ENCODE peak calls at places on chromosome 1, in ten cellular contexts. Z is SK-N-SH, O is HCT116, E is stomach, F is breast epithelium, N is endothelial cell of umbilical vein, Y is prostate gland, Q is H1, L is esophagus muscularis mucosa, J is K562. B is an unnamed sample.

GRCh38 chr1:198936371-198937083 is 297.7 kb downstream of the PTPRC start:
- DNase-seq in Z (no peak), O (no peak), E (no peak), F (no peak), N (peak; percentile 72), Y (no peak), Q (no peak), L (no peak), J (no peak), B (no peak)

GRCh38 chr1:117093091-117093534 is 28.4 kb downstream of the TRIM45 start:
- DNase-seq in Z (no peak), O (no peak), E (peak; percentile 31), F (no peak), N (peak; percentile 96), Y (no peak), Q (no peak), L (no peak), J (peak; percentile 35), B (no peak)

GRCh38 chr1:70887936-70888335 is 159.7 kb downstream of the PTGER3 start:
- DNase-seq in Z (no peak), O (no peak), E (no peak), F (no peak), N (no peak), Y (no peak), Q (no peak), L (no peak), J (no peak), B (no peak)

GRCh38 chr1:42164551-42165420 is at the start of gene GUCA2A:
- DNase-seq in Z (no peak), O (no peak), E (no peak), F (no peak), N (no peak), Y (no peak), Q (no peak), L (no peak), J (no peak), B (no peak)

GRCh38 chr1:90045853-90046563 is 51.1 kb downstream of the ZNF326 start:
- DNase-seq in Z (peak; percentile 39), O (peak; percentile 8), E (no peak), F (no peak), N (peak; percentile 35), Y (no peak), Q (peak; percentile 66), L (no peak), J (peak; percentile 33), B (no peak)

GRCh38 chr1:243495442-243496172 is 239.8 kb downstream of the SDCCAG8 start:
- DNase-seq in Z (no peak), O (no peak), E (no peak), F (no peak), N (no peak), Y (no peak), Q (no peak), L (no peak), J (no peak), B (no peak)

GRCh38 chr1:151574575-151575529 is 34.7 kb downstream of the TUFT1 start:
- DNase-seq in Z (no peak), O (peak; percentile 51), E (peak; percentile 57), F (no peak), N (peak; percentile 12), Y (no peak), Q (no peak), L (no peak), J (peak; percentile 84), B (no peak)

GRCh38 chr1:199685369-199685768 is 342.1 kb upstream of the NR5A2 start:
- DNase-seq in Z (no peak), O (peak; percentile 74), E (no peak), F (no peak), N (peak; percentile 88), Y (no peak), Q (no peak), L (no peak), J (no peak), B (no peak)

GRCh38 chr1:228242313-228242864 is 34.5 kb downstream of the OBSCN start:
- DNase-seq in Z (no peak), O (no peak), E (no peak), F (no peak), N (no peak), Y (no peak), Q (no peak), L (no peak), J (no peak), B (no peak)

GRCh38 chr1:228243093-228243492 is 35.2 kb downstream of the OBSCN start:
- DNase-seq in Z (no peak), O (no peak), E (no peak), F (no peak), N (no peak), Y (no peak), Q (peak; percentile 11), L (peak; percentile 83), J (no peak), B (no peak)

GRCh38 chr1:228246216-228246900 is 38.5 kb downstream of the OBSCN start:
- DNase-seq in Z (no peak), O (no peak), E (no peak), F (no peak), N (no peak), Y (no peak), Q (peak; percentile 19), L (peak; percentile 77), J (no peak), B (no peak)

GRCh38 chr1:228241259-228241658 is 33.4 kb downstream of the OBSCN start:
- DNase-seq in Z (no peak), O (no peak), E (no peak), F (no peak), N (no peak), Y (no peak), Q (no peak), L (peak; percentile 77), J (no peak), B (no peak)

DNA sequence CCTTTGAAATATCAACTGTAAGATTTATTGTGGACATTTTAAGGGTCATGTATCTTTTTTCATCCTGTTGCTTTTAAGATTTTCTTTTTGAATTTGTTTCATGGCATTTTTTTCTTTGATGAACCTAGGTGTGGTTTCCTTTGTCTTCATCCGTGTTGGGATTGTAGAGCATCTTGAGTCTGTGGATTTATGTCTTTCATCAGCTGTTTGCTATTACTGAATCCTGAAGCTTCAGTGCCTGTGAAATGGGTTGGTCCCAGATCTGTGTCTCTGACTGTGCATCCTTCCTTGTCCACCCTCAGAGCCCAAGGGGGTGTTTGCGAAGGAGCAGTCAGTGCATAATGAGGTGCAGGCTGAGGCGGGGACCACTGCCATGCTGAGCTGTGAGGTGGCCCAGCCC is 37.3 kb downstream of the OBSCN start:
- DNase-seq in Z (no peak), O (no peak), E (no peak), F (no peak), N (no peak), Y (no peak), Q (no peak), L (peak; percentile 37), J (no peak), B (no peak)
- H3K9me3 ChIP-seq in Z (peaks cover 22% of the 10 kb centered on the region), O (peaks cover 34% of the 10 kb centered on the region), E (peaks cover 59% of the 10 kb centered on the region), F (peaks cover 59% of the 10 kb centered on the region), N (no peaks in the 10 kb centered on the region), Y (no peaks in the 10 kb centered on the region), Q (peaks cover 52% of the 10 kb centered on the region), L (no peaks in the 10 kb centered on the region), J (peaks cover 23% of the 10 kb centered on the region), B (peaks cover 65% of the 10 kb centered on the region)

GRCh38 chr1:203480525-203481084 is 5.0 kb downstream of the PRELP start:
- DNase-seq in Z (peak; percentile 68), O (peak; percentile 21), E (peak; percentile 86), F (peak; percentile 74), N (peak; percentile 40), Y (peak; percentile 39), Q (no peak), L (peak; percentile 94), J (peak; percentile 88), B (peak; percentile 76)
- TF ChIP-seq POLR2AphosphoS5 in Z (no peak), O (peak; percentile 52), E (no peak), F (peak; percentile 36), N (peak; percentile 30), Y (peak; percentile 25), Q (no peak), L (no peak), J (no peak), B (peak; percentile 2)

GRCh38 chr1:44407430-44408180 is 2.5 kb downstream of the RNF220 start:
- DNase-seq in Z (peak; percentile 46), O (no peak), E (no peak), F (no peak), N (no peak), Y (no peak), Q (peak; percentile 77), L (no peak), J (no peak), B (peak; percentile 81)

GRCh38 chr1:44406761-44407429 is 1.8 kb downstream of the RNF220 start:
- DNase-seq in Z (peak; percentile 50), O (no peak), E (no peak), F (no peak), N (no peak), Y (no peak), Q (peak; percentile 74), L (no peak), J (no peak), B (peak; percentile 84)

GRCh38 chr1:44409741-44410140 is 4.7 kb downstream of the RNF220 start:
- DNase-seq in Z (no peak), O (no peak), E (no peak), F (no peak), N (no peak), Y (no peak), Q (no peak), L (no peak), J (no peak), B (no peak)

GRCh38 chr1:44409019-44409602 is 4.1 kb downstream of the RNF220 start:
- DNase-seq in Z (no peak), O (no peak), E (no peak), F (no peak), N (no peak), Y (no peak), Q (no peak), L (no peak), J (no peak), B (no peak)

DNA sequence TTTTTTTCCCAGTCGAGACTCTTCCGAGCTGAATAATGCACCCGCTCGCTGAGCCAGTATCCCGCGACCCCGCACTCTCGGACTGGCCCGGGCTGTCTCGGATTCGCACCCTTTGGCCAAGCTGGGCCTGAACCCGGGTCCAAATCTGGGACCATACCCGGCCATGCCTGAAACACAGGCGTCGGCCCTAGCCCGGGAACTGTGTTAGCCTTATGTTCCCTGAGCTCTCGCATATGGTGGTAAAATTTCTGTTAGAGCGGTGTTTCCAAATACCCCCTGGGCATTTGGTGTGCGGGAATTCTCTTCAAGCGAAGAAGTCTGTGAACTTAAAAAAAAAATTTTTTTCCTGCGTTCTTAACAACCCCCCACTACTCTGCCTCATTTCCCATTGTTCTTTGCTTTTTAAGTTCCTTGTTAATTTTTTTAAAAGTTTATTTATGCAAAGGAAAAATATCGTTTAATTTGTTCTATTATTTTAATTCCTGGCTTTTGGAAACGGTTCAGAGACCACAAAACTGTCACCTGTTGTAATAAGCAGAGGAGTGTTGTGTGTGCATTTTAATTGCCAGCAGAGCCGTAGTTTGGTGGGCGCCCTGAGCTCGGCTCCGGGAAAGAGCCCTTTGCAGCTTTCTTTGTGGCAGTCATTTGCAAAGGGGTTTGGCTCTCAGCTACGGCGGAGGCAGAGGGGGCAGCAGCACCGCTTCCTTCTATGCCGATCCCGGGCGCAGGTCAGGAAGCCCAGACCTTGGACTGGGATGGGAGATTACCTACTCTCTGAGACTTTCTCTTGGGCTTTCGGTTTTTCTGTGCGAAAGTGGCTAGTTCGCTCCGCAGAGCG is 3.3 kb downstream of the RNF220 start:
- DNase-seq in Z (no peak), O (no peak), E (no peak), F (no peak), N (no peak), Y (no peak), Q (no peak), L (no peak), J (no peak), B (no peak)
- H3K27me3 ChIP-seq in Z (peaks cover 94% of the 10 kb centered on the region), O (no peaks in the 10 kb centered on the region), E (peaks cover 44% of the 10 kb centered on the region), F (peaks cover 4% of the 10 kb centered on the region), N (peaks cover 68% of the 10 kb centered on the region), Y (peaks cover 45% of the 10 kb centered on the region), Q (peaks cover 47% of the 10 kb centered on the region), L (peaks cover 74% of the 10 kb centered on the region), J (peaks cover 80% of the 10 kb centered on the region), B (peaks cover 100% of the 10 kb centered on the region)

GRCh38 chr1:247056071-247056470 is 22.5 kb downstream of the ZNF670 start:
- DNase-seq in Z (no peak), O (no peak), E (no peak), F (no peak), N (no peak), Y (no peak), Q (no peak), L (no peak), J (no peak), B (no peak)
- H3K9me3 ChIP-seq in Z (peaks cover 20% of the 10 kb centered on the region), O (peaks cover 35% of the 10 kb centered on the region), E (peaks cover 66% of the 10 kb centered on the region), F (peaks cover 57% of the 10 kb centered on the region), N (no peaks in the 10 kb centered on the region), Y (no peaks in the 10 kb centered on the region), Q (peaks cover 34% of the 10 kb centered on the region), L (no peaks in the 10 kb centered on the region), J (peaks cover 29% of the 10 kb centered on the region), B (peaks cover 17% of the 10 kb centered on the region)

B was measured in spleen.